ENCODE peak calls at places on chromosomes 2 and 18, in ten cellular contexts. X, Q, K, I, B, A, R, G, T and V are unnamed samples.

GRCh38 chr2:98020992-98021713 is 25.4 kb upstream of the TMEM131 start:
- DNase-seq in X (no peak), Q (no peak), K (peak), I (no peak), B (peak), A (no peak), R (no peak), G (no peak), T (no peak), V (no peak)

GRCh38 chr2:218746960-218747359 is 35.0 kb upstream of the CYP27A1 start:
- DNase-seq in X (no peak), Q (no peak), K (no peak), I (no peak), B (no peak), A (no peak), R (no peak), G (no peak), T (no peak), V (no peak)

GRCh38 chr2:176665086-176665485 is 395.8 kb downstream of the MTX2 start:
- DNase-seq in X (no peak), Q (no peak), K (no peak), I (no peak), B (no peak), A (no peak), R (no peak), G (no peak), T (no peak), V (no peak)

GRCh38 chr2:239372835-239373234 is 28.0 kb downstream of the HDAC4 start:
- DNase-seq in X (no peak), Q (no peak), K (no peak), I (no peak), B (no peak), A (no peak), R (no peak), G (no peak), T (no peak), V (no peak)

GRCh38 chr2:185787530-185788145 is 49.0 kb downstream of the FSIP2 start:
- DNase-seq in X (peak), Q (no peak), K (no peak), I (no peak), B (no peak), A (no peak), R (peak), G (no peak), T (peak), V (no peak)

GRCh38 chr2:229922449-229923386 is at the start of gene FBXO36:
- DNase-seq in X (peak), Q (peak), K (peak), I (peak), B (no peak), A (peak), R (peak), G (peak), T (peak), V (peak)

GRCh38 chr18:24790347-24790746 is 329.9 kb downstream of the HRH4 start:
- DNase-seq in X (peak), Q (no peak), K (no peak), I (no peak), B (no peak), A (no peak), R (no peak), G (no peak), T (no peak), V (no peak)

GRCh38 chr2:47050762-47051161 is 104.3 kb downstream of the STPG4 start:
- DNase-seq in X (no peak), Q (no peak), K (no peak), I (no peak), B (no peak), A (no peak), R (no peak), G (no peak), T (no peak), V (no peak)

GRCh38 chr2:239278941-239279365 is 121.9 kb downstream of the HDAC4 start:
- DNase-seq in X (no peak), Q (no peak), K (no peak), I (no peak), B (no peak), A (no peak), R (no peak), G (no peak), T (peak), V (no peak)

GRCh38 chr2:182946949-182947348 is 80.5 kb upstream of the FRZB start:
- DNase-seq in X (peak), Q (peak), K (peak), I (no peak), B (no peak), A (no peak), R (no peak), G (no peak), T (no peak), V (peak)

GRCh38 chr2:173109253-173110188 is 33.9 kb downstream of the MAP3K20 start:
- DNase-seq in X (peak), Q (no peak), K (no peak), I (no peak), B (no peak), A (no peak), R (peak), G (no peak), T (peak), V (no peak)

GRCh38 chr2:39300044-39300820 is 56.5 kb upstream of the CDKL4 start:
- DNase-seq in X (no peak), Q (no peak), K (no peak), I (no peak), B (no peak), A (no peak), R (no peak), G (no peak), T (no peak), V (no peak)

GRCh38 chr2:115542331-115542730 is 1099.9 kb downstream of the DPP10 start:
- DNase-seq in X (peak), Q (no peak), K (no peak), I (no peak), B (no peak), A (no peak), R (no peak), G (no peak), T (no peak), V (no peak)

GRCh38 chr18:22827741-22828140 is 105.4 kb upstream of the RBBP8 start:
- DNase-seq in X (no peak), Q (no peak), K (no peak), I (no peak), B (no peak), A (no peak), R (no peak), G (no peak), T (no peak), V (no peak)

GRCh38 chr2:176729706-176730569 is 460.7 kb downstream of the MTX2 start:
- DNase-seq in X (no peak), Q (peak), K (peak), I (no peak), B (no peak), A (no peak), R (no peak), G (no peak), T (peak), V (no peak)

GRCh38 chr2:160397530-160397865 is 96.1 kb downstream of the RBMS1 start:
- DNase-seq in X (peak), Q (no peak), K (no peak), I (no peak), B (no peak), A (no peak), R (no peak), G (no peak), T (peak), V (no peak)